ENCODE peak calls at places on chromosome 15, in seven cellular contexts. S, O, R, Z, D, I and A are unnamed samples.

GRCh38 chr15:42836251-42836650 is 84.3 kb downstream of the TTBK2 start:
- DNase-seq in S (no peak), O (no peak), R (no peak), Z (no peak), D (no peak), I (no peak), A (no peak)

GRCh38 chr15:50685976-50686467 is 575 bp downstream of the TRPM7 start:
- DNase-seq in S (no peak), O (peak; percentile 86), R (peak; percentile 70), Z (no peak), D (no peak), I (peak; percentile 73), A (peak; percentile 84)

GRCh38 chr15:93080451-93080850 is 8.6 kb downstream of the RGMA start:
- DNase-seq in S (no peak), O (no peak), R (no peak), Z (no peak), D (no peak), I (no peak), A (no peak)

GRCh38 chr15:32657198-32657886 is 15.8 kb downstream of the SCG5 start:
- DNase-seq in S (no peak), O (peak; percentile 22), R (no peak), Z (peak; percentile 37), D (no peak), I (peak; percentile 48), A (no peak)

GRCh38 chr15:56537881-56538280 is 72.9 kb upstream of the MNS1 start:
- DNase-seq in S (no peak), O (no peak), R (no peak), Z (no peak), D (no peak), I (no peak), A (no peak)

GRCh38 chr15:36688310-36689102 is 109.1 kb downstream of the CDIN1 start:
- DNase-seq in S (no peak), O (peak; percentile 1), R (no peak), Z (no peak), D (peak; percentile 71), I (no peak), A (no peak)

GRCh38 chr15:35705885-35706590 is 160.1 kb upstream of the DPH6 start:
- DNase-seq in S (no peak), O (peak; percentile 32), R (no peak), Z (no peak), D (peak; percentile 87), I (no peak), A (no peak)

GRCh38 chr15:37031198-37031597 is 69.2 kb downstream of the MEIS2 start:
- DNase-seq in S (no peak), O (no peak), R (no peak), Z (no peak), D (no peak), I (no peak), A (no peak)

GRCh38 chr15:70783041-70783440 is 19.7 kb upstream of the UACA start:
- DNase-seq in S (no peak), O (no peak), R (no peak), Z (no peak), D (no peak), I (no peak), A (no peak)

GRCh38 chr15:45616901-45617323 is 17.9 kb upstream of the SQOR start:
- DNase-seq in S (no peak), O (no peak), R (no peak), Z (no peak), D (peak; percentile 33), I (no peak), A (no peak)

GRCh38 chr15:38129531-38130199 is 123.0 kb upstream of the SPRED1 start:
- DNase-seq in S (no peak), O (peak; percentile 30), R (peak; percentile 9), Z (peak; percentile 96), D (peak; percentile 66), I (peak; percentile 73), A (peak; percentile 95)

GRCh38 chr15:53009093-53009492 is 219.0 kb upstream of the ONECUT1 start:
- DNase-seq in S (no peak), O (no peak), R (no peak), Z (no peak), D (no peak), I (no peak), A (no peak)

GRCh38 chr15:73928971-73929627 is 2.8 kb downstream of the LOXL1 start:
- DNase-seq in S (no peak), O (no peak), R (no peak), Z (no peak), D (no peak), I (no peak), A (no peak)

GRCh38 chr15:66755298-66756068 is 53.4 kb downstream of the SMAD6 start:
- DNase-seq in S (no peak), O (no peak), R (no peak), Z (no peak), D (no peak), I (no peak), A (peak; percentile 36)
- TF ChIP-seq POLR2AphosphoS5 in S (no peak), O (no peak), R (no peak), Z (no peak), D (no peak), I (no peak), A (no peak)

GRCh38 chr15:90686435-90687218 is 30.5 kb upstream of the BLM start:
- DNase-seq in S (no peak), O (no peak), R (no peak), Z (no peak), D (no peak), I (no peak), A (no peak)
- TF ChIP-seq POLR2AphosphoS5 in S (no peak), O (no peak), R (no peak), Z (no peak), D (no peak), I (no peak), A (no peak)

GRCh38 chr15:39585394-39585841 is 4.5 kb downstream of the THBS1 start:
- DNase-seq in S (no peak), O (no peak), R (no peak), Z (no peak), D (peak; percentile 58), I (no peak), A (no peak)
- TF ChIP-seq POLR2AphosphoS5 in S (no peak), O (no peak), R (peak; percentile 31), Z (no peak), D (peak; percentile 100), I (peak; percentile 18), A (no peak)

DNA sequence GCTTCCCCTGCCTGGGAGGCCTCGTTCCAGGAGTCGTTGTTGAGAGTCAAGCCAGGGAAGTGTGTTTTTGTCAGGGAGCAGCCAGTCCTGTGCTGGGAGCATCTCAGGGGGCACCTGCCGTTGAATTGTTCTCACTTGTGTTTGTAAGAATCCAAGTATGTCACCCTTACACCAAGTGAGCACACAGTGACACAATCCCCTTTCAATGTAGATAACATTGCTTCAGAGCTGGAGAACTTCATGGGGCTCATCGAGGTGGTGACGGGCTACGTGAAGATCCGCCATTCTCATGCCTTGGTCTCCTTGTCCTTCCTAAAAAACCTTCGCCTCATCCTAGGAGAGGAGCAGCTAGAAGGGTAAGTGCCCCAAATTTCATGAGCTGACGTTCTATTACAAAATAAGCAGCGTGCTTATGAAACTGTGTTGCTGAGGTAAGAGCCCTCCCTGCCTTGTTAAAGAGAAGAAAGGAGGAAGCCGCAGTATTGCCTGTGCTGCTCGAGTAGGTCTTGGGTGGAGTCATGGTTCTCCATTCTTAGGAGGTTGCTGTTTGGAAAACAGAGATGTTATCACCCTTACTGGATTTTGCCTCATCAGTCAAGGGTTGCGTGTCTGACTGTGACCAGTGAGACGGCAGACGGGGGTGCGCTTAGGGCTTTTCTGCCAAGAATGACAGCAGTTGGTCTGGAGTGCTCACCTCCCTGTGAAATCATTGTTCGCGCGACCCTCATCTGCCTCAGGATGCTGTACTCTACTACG is 108.1 kb downstream of the PGPEP1L start:
- DNase-seq in S (no peak), O (no peak), R (no peak), Z (no peak), D (no peak), I (peak; percentile 51), A (no peak)
- TF ChIP-seq POLR2AphosphoS5 in S (no peak), O (no peak), R (no peak), Z (no peak), D (no peak), I (peak; percentile 54), A (no peak)

GRCh38 chr15:55202206-55202605 is 5.5 kb upstream of the RSL24D1 start:
- DNase-seq in S (no peak), O (no peak), R (no peak), Z (no peak), D (no peak), I (no peak), A (no peak)

GRCh38 chr15:55198706-55199105 is 2.0 kb upstream of the RSL24D1 start:
- DNase-seq in S (no peak), O (peak; percentile 18), R (no peak), Z (no peak), D (no peak), I (no peak), A (no peak)

DNA sequence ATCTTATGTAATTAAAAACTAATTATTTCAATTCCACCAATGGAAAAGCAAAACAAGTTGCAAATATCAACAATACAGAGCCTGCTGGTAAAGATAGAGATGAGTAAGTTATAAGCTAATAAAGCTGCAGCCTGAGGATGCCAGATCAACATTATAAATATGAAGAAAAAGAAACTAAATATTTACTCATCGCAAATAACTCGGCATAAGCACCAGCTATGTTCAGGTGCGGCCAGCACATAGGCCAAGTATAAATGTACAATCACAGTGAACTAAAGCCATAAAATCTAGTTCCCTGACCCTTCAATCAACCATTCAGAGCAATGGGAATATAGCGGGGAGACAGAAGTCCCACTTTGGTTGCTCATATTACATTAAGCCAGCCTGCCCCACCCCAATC is 7.7 kb upstream of the RSL24D1 start:
- DNase-seq in S (no peak), O (no peak), R (no peak), Z (no peak), D (no peak), I (no peak), A (no peak)
- TF ChIP-seq POLR2AphosphoS5 in S (no peak), O (no peak), R (no peak), Z (no peak), D (no peak), I (no peak), A (no peak)

GRCh38 chr15:63296195-63296594 is 18.8 kb downstream of the APH1B start:
- DNase-seq in S (no peak), O (no peak), R (no peak), Z (no peak), D (peak; percentile 8), I (no peak), A (no peak)
- TF ChIP-seq POLR2AphosphoS5 in S (no peak), O (no peak), R (no peak), Z (no peak), D (no peak), I (no peak), A (no peak)

DNA sequence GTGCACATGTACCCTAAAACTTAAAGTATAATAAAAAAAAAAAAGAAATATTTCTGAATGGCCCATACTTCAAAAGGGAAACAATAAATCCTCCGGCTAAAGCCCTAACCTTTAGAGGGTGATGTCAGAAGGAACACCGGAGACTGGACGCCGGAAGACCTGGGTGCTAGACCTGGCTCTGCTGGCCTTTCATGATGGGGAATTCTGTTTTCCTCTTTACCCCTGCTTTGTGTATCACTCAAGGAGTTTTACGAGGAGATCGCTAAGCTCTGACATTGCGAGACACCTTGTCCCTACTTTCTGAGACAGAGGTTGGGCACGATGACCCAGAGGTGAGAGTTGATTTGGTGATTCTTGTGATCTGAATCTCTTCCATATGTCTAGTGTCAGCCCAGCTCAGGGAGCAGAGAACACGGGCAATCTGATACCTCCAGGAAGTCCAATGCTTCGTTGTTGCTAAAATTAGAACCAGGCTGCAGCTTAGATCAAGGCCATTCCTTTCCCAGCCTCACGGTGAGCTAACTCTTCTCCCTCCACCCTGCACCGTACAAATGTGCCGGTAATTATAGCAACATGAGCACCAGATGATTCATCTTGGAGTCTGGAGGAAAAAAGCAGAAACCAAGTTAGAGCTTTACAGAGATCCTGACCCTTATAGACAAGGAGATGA is 42.0 kb upstream of the CFAP161 start:
- DNase-seq in S (peak; percentile 86), O (peak; percentile 86), R (peak; percentile 23), Z (no peak), D (peak; percentile 95), I (no peak), A (no peak)
- TF ChIP-seq POLR2AphosphoS5 in S (peak; percentile 62), O (peak; percentile 36), R (peak; percentile 75), Z (peak; percentile 35), D (no peak), I (no peak), A (no peak)